ENCODE peak calls at places on chromosomes 11 and 22, in four cellular contexts. One of them, this sample, is unnamed.

GRCh38 chr11:65565624-65566453 is 4.4 kb upstream of the ZNRD2 start:
- DNase-seq in pancreas: no peak
- DNase-seq in cardiac muscle cell: no peak
- DNase-seq in fibroblast of the aortic adventitia: peak
- DNase-seq in this sample: peak

GRCh38 chr11:68038718-68039525 is at the start of gene TCIRG1:
- DNase-seq in pancreas: peak
- DNase-seq in cardiac muscle cell: peak
- DNase-seq in fibroblast of the aortic adventitia: peak
- DNase-seq in this sample: peak

GRCh38 chr11:74696932-74697687 is 34.1 kb downstream of the CHRDL2 start:
- DNase-seq in pancreas: peak
- DNase-seq in cardiac muscle cell: peak
- DNase-seq in fibroblast of the aortic adventitia: peak
- DNase-seq in this sample: peak

GRCh38 chr22:22099194-22099486 is 116.6 kb upstream of the TOP3B start:
- DNase-seq in pancreas: no peak
- DNase-seq in cardiac muscle cell: no peak
- DNase-seq in fibroblast of the aortic adventitia: no peak
- DNase-seq in this sample: no peak

GRCh38 chr22:36183446-36183845 is 18.2 kb downstream of the APOL4 start:
- DNase-seq in pancreas: no peak
- DNase-seq in cardiac muscle cell: no peak
- DNase-seq in fibroblast of the aortic adventitia: no peak
- DNase-seq in this sample: no peak

GRCh38 chr11:13388741-13389140 is 74.3 kb downstream of the BTBD10 start:
- DNase-seq in pancreas: no peak
- DNase-seq in cardiac muscle cell: no peak
- DNase-seq in fibroblast of the aortic adventitia: no peak
- DNase-seq in this sample: no peak

GRCh38 chr22:42078469-42079318 is 806 bp upstream of the SMDT1 start:
- DNase-seq in pancreas: peak
- DNase-seq in cardiac muscle cell: no peak
- DNase-seq in fibroblast of the aortic adventitia: peak
- DNase-seq in this sample: no peak

GRCh38 chr11:1873048-1873812 is 18.5 kb downstream of the PRR33 start:
- DNase-seq in pancreas: peak
- DNase-seq in cardiac muscle cell: no peak
- DNase-seq in fibroblast of the aortic adventitia: peak
- DNase-seq in this sample: peak

GRCh38 chr11:27469333-27469680 is 3.3 kb downstream of the LGR4 start:
- DNase-seq in pancreas: no peak
- DNase-seq in cardiac muscle cell: no peak
- DNase-seq in fibroblast of the aortic adventitia: no peak
- DNase-seq in this sample: no peak

GRCh38 chr11:78187366-78188011 is 937 bp downstream of the KCTD21 start:
- DNase-seq in pancreas: no peak
- DNase-seq in cardiac muscle cell: no peak
- DNase-seq in fibroblast of the aortic adventitia: no peak
- DNase-seq in this sample: no peak

GRCh38 chr11:96412761-96413381 is 23.1 kb downstream of the JRKL start:
- DNase-seq in pancreas: no peak
- DNase-seq in cardiac muscle cell: no peak
- DNase-seq in fibroblast of the aortic adventitia: no peak
- DNase-seq in this sample: no peak

GRCh38 chr22:43188829-43189545 is 2.1 kb upstream of the TTLL12 start:
- DNase-seq in pancreas: no peak
- DNase-seq in cardiac muscle cell: no peak
- DNase-seq in fibroblast of the aortic adventitia: peak
- DNase-seq in this sample: no peak

GRCh38 chr22:24039046-24039445 is 27.9 kb downstream of the CABIN1 start:
- DNase-seq in pancreas: no peak
- DNase-seq in cardiac muscle cell: no peak
- DNase-seq in fibroblast of the aortic adventitia: no peak
- DNase-seq in this sample: no peak

GRCh38 chr22:27125539-27125938 is 468.2 kb downstream of the MIAT start:
- DNase-seq in pancreas: no peak
- DNase-seq in cardiac muscle cell: no peak
- DNase-seq in fibroblast of the aortic adventitia: no peak
- DNase-seq in this sample: peak

GRCh38 chr11:132126973-132127900 is 756.8 kb downstream of the NTM start:
- DNase-seq in pancreas: no peak
- DNase-seq in cardiac muscle cell: peak
- DNase-seq in fibroblast of the aortic adventitia: peak
- DNase-seq in this sample: peak

GRCh38 chr22:42863349-42863911 is 6.4 kb upstream of the ARFGAP3 start:
- DNase-seq in pancreas: no peak
- DNase-seq in cardiac muscle cell: no peak
- DNase-seq in fibroblast of the aortic adventitia: peak
- DNase-seq in this sample: peak

GRCh38 chr11:114785820-114786219 is 107.5 kb downstream of the NXPE2 start:
- DNase-seq in pancreas: no peak
- DNase-seq in cardiac muscle cell: no peak
- DNase-seq in fibroblast of the aortic adventitia: no peak
- DNase-seq in this sample: no peak

GRCh38 chr11:114787126-114787525 is 108.8 kb downstream of the NXPE2 start:
- DNase-seq in pancreas: no peak
- DNase-seq in cardiac muscle cell: no peak
- DNase-seq in fibroblast of the aortic adventitia: no peak
- DNase-seq in this sample: no peak

GRCh38 chr11:114779189-114779588 is 100.9 kb downstream of the NXPE2 start:
- DNase-seq in pancreas: no peak
- DNase-seq in cardiac muscle cell: no peak
- DNase-seq in fibroblast of the aortic adventitia: no peak
- DNase-seq in this sample: no peak

GRCh38 chr11:114782650-114783310 is 104.5 kb downstream of the NXPE2 start:
- DNase-seq in pancreas: no peak
- DNase-seq in cardiac muscle cell: no peak
- DNase-seq in fibroblast of the aortic adventitia: no peak
- DNase-seq in this sample: no peak

DNA sequence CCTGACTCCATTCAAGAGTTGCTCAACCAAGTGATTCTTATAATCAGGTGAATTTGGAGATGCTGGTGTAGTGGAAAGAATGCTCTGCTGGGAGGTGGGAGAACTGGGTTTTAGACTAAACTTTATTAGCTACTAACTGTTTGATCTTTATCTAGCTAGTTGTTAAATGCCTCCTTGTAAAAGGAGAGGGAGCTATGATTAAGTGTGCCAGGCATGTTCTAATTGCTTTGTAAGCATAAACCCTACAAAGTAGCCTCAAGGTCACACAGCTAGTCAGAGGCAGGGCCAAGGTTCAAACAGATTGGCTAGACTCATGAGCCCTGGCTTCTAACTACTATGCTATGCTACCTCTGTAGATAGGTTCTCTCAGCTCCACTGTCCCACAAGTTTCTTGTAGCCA is 105.5 kb downstream of the NXPE2 start:
- DNase-seq in pancreas: no peak
- DNase-seq in cardiac muscle cell: no peak
- DNase-seq in fibroblast of the aortic adventitia: no peak
- DNase-seq in this sample: no peak
- H3K4me3 ChIP-seq in pancreas: no peak
- H3K4me3 ChIP-seq in cardiac muscle cell: no peak
- H3K4me3 ChIP-seq in fibroblast of the aortic adventitia: no peak
- H3K4me3 ChIP-seq in this sample: no peak

GRCh38 chr11:101582242-101583052 is 1.4 kb downstream of the TRPC6 start:
- DNase-seq in pancreas: no peak
- DNase-seq in cardiac muscle cell: peak
- DNase-seq in fibroblast of the aortic adventitia: no peak
- DNase-seq in this sample: peak

GRCh38 chr11:101584129-101584515 is 315 bp upstream of the TRPC6 start:
- DNase-seq in pancreas: no peak
- DNase-seq in cardiac muscle cell: no peak
- DNase-seq in fibroblast of the aortic adventitia: no peak
- DNase-seq in this sample: no peak

GRCh38 chr11:101583180-101584128 is at the start of gene TRPC6:
- DNase-seq in pancreas: no peak
- DNase-seq in cardiac muscle cell: peak
- DNase-seq in fibroblast of the aortic adventitia: no peak
- DNase-seq in this sample: peak

GRCh38 chr11:101586965-101587364 is 3.2 kb upstream of the TRPC6 start:
- DNase-seq in pancreas: no peak
- DNase-seq in cardiac muscle cell: no peak
- DNase-seq in fibroblast of the aortic adventitia: no peak
- DNase-seq in this sample: no peak

GRCh38 chr11:101584651-101585050 is 844 bp upstream of the TRPC6 start:
- DNase-seq in pancreas: no peak
- DNase-seq in cardiac muscle cell: no peak
- DNase-seq in fibroblast of the aortic adventitia: no peak
- DNase-seq in this sample: no peak
- H3K4me3 ChIP-seq in pancreas: no peak
- H3K4me3 ChIP-seq in cardiac muscle cell: no peak
- H3K4me3 ChIP-seq in fibroblast of the aortic adventitia: no peak
- H3K4me3 ChIP-seq in this sample: no peak

GRCh38 chr11:124869856-124870387 is 4.7 kb downstream of the ROBO3 start:
- DNase-seq in pancreas: no peak
- DNase-seq in cardiac muscle cell: no peak
- DNase-seq in fibroblast of the aortic adventitia: no peak
- DNase-seq in this sample: no peak

GRCh38 chr11:124870430-124870829 is 5.2 kb downstream of the ROBO3 start:
- DNase-seq in pancreas: no peak
- DNase-seq in cardiac muscle cell: no peak
- DNase-seq in fibroblast of the aortic adventitia: no peak
- DNase-seq in this sample: no peak

GRCh38 chr11:124867700-124868099 is 2.5 kb downstream of the ROBO3 start:
- DNase-seq in pancreas: no peak
- DNase-seq in cardiac muscle cell: peak
- DNase-seq in fibroblast of the aortic adventitia: peak
- DNase-seq in this sample: no peak

GRCh38 chr11:124869331-124869730 is 4.1 kb downstream of the ROBO3 start:
- DNase-seq in pancreas: no peak
- DNase-seq in cardiac muscle cell: no peak
- DNase-seq in fibroblast of the aortic adventitia: no peak
- DNase-seq in this sample: no peak

DNA sequence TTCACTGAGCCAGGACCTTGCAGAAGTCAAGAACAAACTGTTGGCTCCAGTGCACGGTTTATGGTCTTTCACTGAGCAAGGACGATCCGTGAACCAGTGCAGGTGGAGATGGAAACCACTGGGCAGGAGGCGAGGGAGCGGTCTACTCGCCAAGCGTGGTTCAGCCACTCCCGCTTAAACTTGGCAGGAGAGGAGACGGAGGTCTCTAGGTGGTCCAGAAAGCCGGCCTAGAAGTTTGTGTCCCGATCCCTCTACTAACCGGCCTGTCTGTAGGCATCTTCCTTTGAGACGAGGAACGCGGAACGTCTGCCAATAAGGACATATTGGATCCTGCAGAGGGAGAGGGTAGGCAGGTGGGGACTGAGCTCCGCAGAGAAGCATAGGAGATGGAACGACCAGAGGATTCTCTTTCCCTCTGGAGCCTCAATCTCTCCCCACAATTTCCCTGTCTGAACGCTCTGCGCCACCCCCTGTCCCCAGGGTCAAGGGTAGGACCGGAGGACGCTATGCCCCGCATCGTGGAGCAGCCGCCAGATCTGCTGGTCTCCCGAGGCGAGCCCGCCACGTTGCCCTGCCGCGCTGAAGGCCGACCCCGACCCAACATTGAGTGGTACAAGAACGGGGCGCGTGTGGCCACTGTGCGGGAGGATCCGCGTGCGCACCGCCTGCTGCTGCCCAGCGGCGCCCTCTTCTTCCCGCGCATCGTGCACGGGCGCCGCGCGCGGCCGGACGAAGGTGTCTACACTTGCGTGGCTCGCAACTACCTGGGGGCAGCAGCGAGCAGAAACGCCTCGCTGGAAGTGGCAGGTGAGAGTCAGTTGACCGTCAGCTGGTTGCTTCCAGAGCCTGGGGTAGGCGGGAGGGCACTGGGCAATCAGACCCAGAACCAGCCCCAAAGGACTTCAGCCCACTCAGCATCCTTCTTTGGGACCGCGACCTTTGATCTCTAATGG is 3.4 kb downstream of the ROBO3 start:
- DNase-seq in pancreas: no peak
- DNase-seq in cardiac muscle cell: no peak
- DNase-seq in fibroblast of the aortic adventitia: no peak
- DNase-seq in this sample: no peak
- H3K4me3 ChIP-seq in pancreas: no peak
- H3K4me3 ChIP-seq in cardiac muscle cell: no peak
- H3K4me3 ChIP-seq in fibroblast of the aortic adventitia: no peak
- H3K4me3 ChIP-seq in this sample: peak

DNA sequence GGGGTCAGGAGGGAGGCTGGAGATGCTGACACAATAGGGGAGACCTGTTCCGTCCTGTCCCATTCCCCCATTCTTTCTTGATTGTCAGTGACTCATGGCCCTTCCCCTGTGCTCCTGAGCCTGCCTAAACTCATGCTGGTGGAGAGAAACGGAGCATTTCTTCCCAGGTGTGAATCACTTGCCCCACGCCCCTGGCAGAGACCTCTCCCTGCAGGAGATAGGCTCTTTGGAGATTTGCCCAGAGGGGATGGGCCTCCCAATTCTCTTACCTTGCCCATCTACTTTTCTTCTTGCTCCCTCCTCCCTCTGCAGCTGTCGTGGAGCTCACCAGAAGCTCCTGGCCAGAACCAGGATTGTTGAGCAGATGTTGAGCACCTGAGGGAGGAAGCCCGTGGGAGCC is 121.9 kb upstream of the OR9Q1 start:
- DNase-seq in pancreas: no peak
- DNase-seq in cardiac muscle cell: no peak
- DNase-seq in fibroblast of the aortic adventitia: no peak
- DNase-seq in this sample: peak
- H3K4me3 ChIP-seq in pancreas: no peak
- H3K4me3 ChIP-seq in cardiac muscle cell: no peak
- H3K4me3 ChIP-seq in fibroblast of the aortic adventitia: no peak
- H3K4me3 ChIP-seq in this sample: no peak

This sample was measured in mammary epithelial cell.